ENCODE peak calls at places on chromosomes 7 and 10, in eight cellular contexts. H is BE2C, D is body of pancreas, Z is fibroblast of lung, E is neural progenitor cell, I is K562, R is spleen, C is suprapubic skin. U is an unnamed sample.

GRCh38 chr10:124562425-124563060 is 100.9 kb downstream of the LHPP start:
- DNase-seq in H (no peak), D (no peak), Z (no peak), E (no peak), I (no peak), R (no peak), C (no peak), U (no peak)

GRCh38 chr10:132337019-132337418 is 5.0 kb downstream of the LRRC27 start:
- DNase-seq in H (no peak), D (no peak), Z (peak; percentile 43), E (peak; percentile 44), I (no peak), R (peak; percentile 78), C (no peak), U (no peak)

GRCh38 chr10:49177391-49178355 is 10.5 kb downstream of the TMEM273 start:
- DNase-seq in H (no peak), D (no peak), Z (peak; percentile 88), E (no peak), I (peak; percentile 53), R (no peak), C (no peak), U (no peak)

GRCh38 chr7:92797284-92797683 is 39.1 kb downstream of the CDK6 start:
- DNase-seq in H (no peak), D (no peak), Z (peak; percentile 83), E (no peak), I (no peak), R (no peak), C (no peak), U (no peak)

GRCh38 chr7:100065452-100066186 is 15.9 kb downstream of the ZNF3 start:
- DNase-seq in H (peak; percentile 41), D (no peak), Z (peak; percentile 66), E (no peak), I (peak; percentile 64), R (no peak), C (no peak), U (no peak)

GRCh38 chr7:471866-472639 is 47.6 kb downstream of the PDGFA start:
- DNase-seq in H (peak; percentile 3), D (peak; percentile 45), Z (peak; percentile 98), E (no peak), I (peak; percentile 72), R (peak; percentile 80), C (peak; percentile 78), U (peak; percentile 77)

GRCh38 chr7:152894295-152895170 is 135.0 kb downstream of the ACTR3B start:
- DNase-seq in H (peak; percentile 67), D (no peak), Z (no peak), E (peak; percentile 81), I (peak; percentile 93), R (peak; percentile 70), C (peak; percentile 40), U (no peak)

GRCh38 chr10:72525689-72526088 is 100.2 kb downstream of the MICU1 start:
- DNase-seq in H (no peak), D (no peak), Z (no peak), E (no peak), I (no peak), R (no peak), C (no peak), U (no peak)

GRCh38 chr7:139732471-139733167 is 45.2 kb downstream of the HIPK2 start:
- DNase-seq in H (no peak), D (no peak), Z (no peak), E (no peak), I (no peak), R (no peak), C (no peak), U (no peak)

GRCh38 chr7:39531818-39532217 is 34.4 kb upstream of the YAE1 start:
- DNase-seq in H (no peak), D (no peak), Z (no peak), E (no peak), I (no peak), R (no peak), C (no peak), U (no peak)

GRCh38 chr7:40432046-40432445 is 297.2 kb downstream of the SUGCT start:
- DNase-seq in H (no peak), D (no peak), Z (no peak), E (no peak), I (no peak), R (no peak), C (no peak), U (no peak)

GRCh38 chr7:48147078-48147591 is 24.1 kb upstream of the ABCA13 start:
- DNase-seq in H (no peak), D (no peak), Z (peak; percentile 23), E (no peak), I (no peak), R (no peak), C (no peak), U (no peak)

GRCh38 chr10:70903262-70903921 is 15.0 kb upstream of the PCBD1 start:
- DNase-seq in H (peak; percentile 76), D (peak; percentile 68), Z (peak; percentile 36), E (peak; percentile 61), I (peak; percentile 76), R (peak; percentile 64), C (peak; percentile 73), U (no peak)

GRCh38 chr10:49662169-49662830 is 17.2 kb upstream of the C10orf53 start:
- DNase-seq in H (no peak), D (no peak), Z (no peak), E (no peak), I (no peak), R (no peak), C (no peak), U (no peak)

GRCh38 chr10:44385726-44386438 is 985 bp upstream of the CXCL12 start:
- DNase-seq in H (no peak), D (no peak), Z (no peak), E (peak; percentile 38), I (no peak), R (peak; percentile 81), C (peak; percentile 67), U (no peak)

GRCh38 chr7:7641129-7641663 is 644 bp downstream of the UMAD1 start:
- DNase-seq in H (peak; percentile 16), D (peak; percentile 14), Z (no peak), E (no peak), I (no peak), R (no peak), C (no peak), U (no peak)

GRCh38 chr7:114648680-114649079 is 234.1 kb downstream of the FOXP2 start:
- DNase-seq in H (no peak), D (no peak), Z (no peak), E (no peak), I (no peak), R (no peak), C (no peak), U (no peak)

GRCh38 chr10:114930320-114930719 is 7.7 kb upstream of the TRUB1 start:
- DNase-seq in H (no peak), D (no peak), Z (peak; percentile 72), E (no peak), I (no peak), R (no peak), C (no peak), U (no peak)

GRCh38 chr10:103514244-103514643 is 20.7 kb downstream of the NEURL1 start:
- DNase-seq in H (no peak), D (no peak), Z (no peak), E (no peak), I (peak; percentile 2), R (peak; percentile 20), C (peak; percentile 29), U (no peak)

GRCh38 chr10:58674260-58674659 is 161.6 kb downstream of the BICC1 start:
- DNase-seq in H (no peak), D (no peak), Z (peak; percentile 83), E (no peak), I (no peak), R (no peak), C (no peak), U (no peak)

GRCh38 chr7:2892571-2892970 is 48.5 kb upstream of the GNA12 start:
- DNase-seq in H (no peak), D (no peak), Z (no peak), E (no peak), I (no peak), R (no peak), C (no peak), U (no peak)

GRCh38 chr7:155848691-155849690 is 36.7 kb upstream of the SHH start:
- DNase-seq in H (no peak), D (no peak), Z (no peak), E (no peak), I (no peak), R (no peak), C (peak; percentile 38), U (no peak)

GRCh38 chr7:1290262-1291039 is 57.8 kb downstream of the UNCX start:
- DNase-seq in H (no peak), D (peak; percentile 35), Z (peak; percentile 16), E (peak; percentile 72), I (no peak), R (peak; percentile 71), C (no peak), U (peak; percentile 45)

DNA sequence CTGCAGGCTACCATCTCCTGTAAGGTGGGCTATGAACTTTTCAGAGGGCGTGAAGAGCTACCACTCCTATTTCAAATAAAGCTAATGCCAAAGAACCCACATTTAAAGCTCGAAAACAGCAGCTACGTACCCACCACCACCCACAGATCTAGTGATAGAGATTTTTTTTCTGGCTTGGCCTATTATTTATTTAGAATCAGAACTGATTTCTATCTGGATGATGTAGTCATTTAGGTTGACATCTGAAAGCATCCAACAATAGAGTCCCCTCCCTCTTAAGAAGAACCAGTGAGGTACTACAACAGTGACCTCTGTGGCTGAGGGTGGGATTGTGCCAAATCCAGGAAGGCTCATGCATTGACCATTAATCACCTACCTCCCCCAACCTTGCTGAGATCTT is 113.8 kb upstream of the ADO start:
- DNase-seq in H (no peak), D (no peak), Z (peak; percentile 41), E (peak; percentile 8), I (no peak), R (no peak), C (no peak), U (no peak)
- TF ChIP-seq CTCF in H (no peak), D (no peak), Z (no peak), E (peak; percentile 27), I (no peak), R (no peak), C (no peak), U (no peak)

GRCh38 chr7:64528770-64529169 is 34.1 kb downstream of the ZNF680 start:
- DNase-seq in H (no peak), D (no peak), Z (no peak), E (no peak), I (no peak), R (no peak), C (no peak), U (no peak)
- H3K9me3 ChIP-seq in H (no peaks in the 10 kb centered on the region), D (no peaks in the 10 kb centered on the region), Z (no peaks in the 10 kb centered on the region), E (peaks cover 54% of the 10 kb centered on the region), I (no peaks in the 10 kb centered on the region), R (peaks cover 100% of the 10 kb centered on the region), C (peaks cover 55% of the 10 kb centered on the region), U (peaks cover 95% of the 10 kb centered on the region)

DNA sequence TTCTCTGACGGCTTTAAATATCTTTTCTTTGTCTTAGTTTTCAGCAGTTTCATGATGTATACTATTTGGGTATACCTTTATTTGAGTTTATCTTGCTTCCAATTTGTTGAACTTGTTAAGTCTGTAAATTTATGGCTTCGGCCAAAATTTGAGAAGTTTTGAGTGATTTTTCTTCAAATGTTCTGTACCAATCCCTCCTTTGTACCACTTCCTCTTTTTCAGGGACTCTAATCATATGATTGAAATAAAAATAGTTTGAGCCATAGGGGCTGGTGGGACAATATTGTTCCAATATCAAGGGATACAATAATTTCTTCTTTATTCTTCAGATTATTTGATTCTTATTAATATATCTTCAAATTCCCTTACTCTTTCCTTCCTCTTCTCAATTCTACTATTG is 43.1 kb upstream of the CTTNBP2 start:
- DNase-seq in H (no peak), D (no peak), Z (no peak), E (no peak), I (no peak), R (no peak), C (no peak), U (no peak)
- H3K4me3 ChIP-seq in H (no peak overlapping the region), D (no peak overlapping the region), Z (no peak overlapping the region), E (no peak overlapping the region), I (no peak overlapping the region), R (no peak overlapping the region), C (no peak overlapping the region), U (no peak overlapping the region)

GRCh38 chr10:100792544-100792943 is 47.2 kb downstream of the PAX2 start:
- DNase-seq in H (no peak), D (no peak), Z (no peak), E (peak; percentile 39), I (no peak), R (no peak), C (no peak), U (no peak)
- TF ChIP-seq CTCF in H (no peak), D (no peak), Z (no peak), E (no peak), I (no peak), R (no peak), C (no peak), U (no peak)